ENCODE peak calls at places on chromosomes 13 and 19, in eight cellular contexts. A, K, S, W, Q, X, E and I are unnamed samples.

GRCh38 chr19:9065457-9066014 is 21.3 kb upstream of the OR1M1 start:
- DNase-seq in A (no peak), K (no peak), S (no peak), W (no peak), Q (no peak), X (no peak), E (no peak), I (no peak)

GRCh38 chr19:33948651-33949335 is 152.1 kb downstream of the KCTD15 start:
- DNase-seq in A (no peak), K (no peak), S (no peak), W (no peak), Q (no peak), X (no peak), E (no peak), I (no peak)

GRCh38 chr13:47337781-47338507 is 441.1 kb upstream of the HTR2A start:
- DNase-seq in A (no peak), K (no peak), S (peak), W (no peak), Q (no peak), X (no peak), E (no peak), I (no peak)

GRCh38 chr13:24693862-24694471 is 13.8 kb downstream of the ATP12A start:
- DNase-seq in A (no peak), K (peak), S (peak), W (peak), Q (no peak), X (no peak), E (peak), I (no peak)

GRCh38 chr19:45211751-45212381 is 33.3 kb downstream of the BLOC1S3 start:
- DNase-seq in A (no peak), K (no peak), S (no peak), W (no peak), Q (no peak), X (no peak), E (no peak), I (no peak)

GRCh38 chr19:33621811-33622504 is at the start of gene CHST8:
- DNase-seq in A (no peak), K (peak), S (peak), W (peak), Q (no peak), X (no peak), E (no peak), I (no peak)

GRCh38 chr13:76668141-76668540 is 218.1 kb downstream of the KCTD12 start:
- DNase-seq in A (no peak), K (no peak), S (no peak), W (no peak), Q (no peak), X (no peak), E (no peak), I (no peak)

GRCh38 chr19:39498262-39499081 is at the start of gene DLL3:
- DNase-seq in A (no peak), K (no peak), S (peak), W (peak), Q (no peak), X (no peak), E (no peak), I (no peak)

GRCh38 chr13:23505007-23505406 is 65.2 kb upstream of the TNFRSF19 start:
- DNase-seq in A (no peak), K (no peak), S (peak), W (no peak), Q (no peak), X (no peak), E (no peak), I (no peak)

GRCh38 chr19:2678043-2678671 is 24.3 kb downstream of the GNG7 start:
- DNase-seq in A (no peak), K (no peak), S (no peak), W (no peak), Q (no peak), X (no peak), E (no peak), I (no peak)

GRCh38 chr13:73715114-73715909 is 418.9 kb downstream of the KLF12 start:
- DNase-seq in A (no peak), K (no peak), S (no peak), W (no peak), Q (no peak), X (no peak), E (peak), I (no peak)

GRCh38 chr13:93547886-93548285 is 321.3 kb downstream of the GPC6 start:
- DNase-seq in A (no peak), K (no peak), S (no peak), W (no peak), Q (no peak), X (no peak), E (no peak), I (no peak)

GRCh38 chr19:14413765-14414171 is 5.4 kb downstream of the DDX39A start:
- DNase-seq in A (no peak), K (no peak), S (peak), W (no peak), Q (no peak), X (no peak), E (no peak), I (no peak)

GRCh38 chr13:26502826-26503225 is 54.7 kb upstream of the WASF3 start:
- DNase-seq in A (no peak), K (no peak), S (no peak), W (no peak), Q (no peak), X (no peak), E (peak), I (peak)

GRCh38 chr19:38878575-38879399 is 712 bp upstream of the RINL start:
- DNase-seq in A (no peak), K (no peak), S (no peak), W (no peak), Q (no peak), X (no peak), E (no peak), I (no peak)